ENCODE peak calls at places on chromosomes 4 and X, in six cellular contexts. H, T, O, X, Q and B are unnamed samples.

GRCh38 chr4:86560447-86560846 is 33.7 kb upstream of the PTPN13 start:
- DNase-seq in H (no peak), T (no peak), O (no peak), X (no peak), Q (no peak), B (no peak)

GRCh38 chr4:87555751-87556619 is 26.8 kb upstream of the SPARCL1 start:
- DNase-seq in H (no peak), T (no peak), O (peak; percentile 86), X (peak; percentile 36), Q (peak; percentile 58), B (peak; percentile 65)

GRCh38 chr4:36322921-36323354 is 41.5 kb downstream of the DTHD1 start:
- DNase-seq in H (no peak), T (no peak), O (no peak), X (no peak), Q (no peak), B (no peak)

GRCh38 chrX:136747003-136747986 is 33.4 kb downstream of the ARHGEF6 start:
- DNase-seq in H (no peak), T (no peak), O (no peak), X (no peak), Q (no peak), B (no peak)

GRCh38 chrX:120304241-120304640 is 7.0 kb downstream of the TMEM255A start:
- DNase-seq in H (no peak), T (no peak), O (no peak), X (no peak), Q (no peak), B (no peak)

GRCh38 chr4:79232555-79232954 is 93.3 kb downstream of the NAA11 start:
- DNase-seq in H (no peak), T (no peak), O (no peak), X (no peak), Q (peak; percentile 7), B (peak; percentile 44)

GRCh38 chr4:80840396-80840795 is 190.1 kb upstream of the BMP3 start:
- DNase-seq in H (no peak), T (no peak), O (peak; percentile 19), X (no peak), Q (no peak), B (peak; percentile 13)

GRCh38 chr4:162201673-162202072 is 37.9 kb upstream of the FSTL5 start:
- DNase-seq in H (no peak), T (no peak), O (peak; percentile 80), X (no peak), Q (no peak), B (peak; percentile 6)

GRCh38 chr4:10482913-10483312 is 25.7 kb upstream of the ZNF518B start:
- DNase-seq in H (no peak), T (no peak), O (no peak), X (no peak), Q (no peak), B (no peak)

GRCh38 chr4:61068745-61069144 is 131.4 kb upstream of the ADGRL3 start:
- DNase-seq in H (no peak), T (no peak), O (peak; percentile 62), X (no peak), Q (peak; percentile 15), B (peak; percentile 60)

GRCh38 chr4:52407545-52407944 is 251.6 kb downstream of the USP46 start:
- DNase-seq in H (peak; percentile 29), T (peak; percentile 20), O (no peak), X (peak; percentile 16), Q (no peak), B (no peak)

GRCh38 chrX:108811891-108812290 is 75.5 kb upstream of the IRS4 start:
- DNase-seq in H (no peak), T (peak; percentile 5), O (no peak), X (peak; percentile 43), Q (no peak), B (no peak)

GRCh38 chr4:74654230-74654681 is 140.1 kb downstream of the BTC start:
- DNase-seq in H (peak; percentile 96), T (peak; percentile 97), O (peak; percentile 67), X (no peak), Q (peak; percentile 43), B (no peak)

GRCh38 chrX:137166591-137166990 is 132.8 kb upstream of the GPR101 start:
- DNase-seq in H (no peak), T (no peak), O (no peak), X (no peak), Q (no peak), B (no peak)

GRCh38 chr4:62914758-62915157 is 1494.5 kb downstream of the TECRL start:
- DNase-seq in H (no peak), T (no peak), O (no peak), X (no peak), Q (no peak), B (no peak)

GRCh38 chrX:40392599-40392998 is 188.2 kb upstream of the ATP6AP2 start:
- DNase-seq in H (no peak), T (no peak), O (no peak), X (no peak), Q (no peak), B (no peak)

GRCh38 chr4:148056879-148057278 is 325.0 kb downstream of the ARHGAP10 start:
- DNase-seq in H (peak; percentile 6), T (no peak), O (peak; percentile 72), X (peak; percentile 99), Q (peak; percentile 77), B (peak; percentile 41)

GRCh38 chr4:39062499-39062898 is 467 bp downstream of the KLHL5 start:
- DNase-seq in H (no peak), T (no peak), O (no peak), X (no peak), Q (no peak), B (peak; percentile 29)

GRCh38 chr4:27009539-27009938 is 148.9 kb downstream of the STIM2 start:
- DNase-seq in H (no peak), T (no peak), O (peak; percentile 62), X (no peak), Q (peak; percentile 84), B (peak; percentile 70)

GRCh38 chrX:154334496-154334895 is 38.9 kb downstream of the TKTL1 start:
- DNase-seq in H (no peak), T (no peak), O (no peak), X (no peak), Q (no peak), B (no peak)

GRCh38 chr4:187090401-187090800 is 366.7 kb upstream of the FAT1 start:
- DNase-seq in H (no peak), T (no peak), O (peak; percentile 13), X (no peak), Q (peak; percentile 41), B (peak; percentile 25)

GRCh38 chr4:152536545-152537182 is 772 bp upstream of the FBXW7 start:
- DNase-seq in H (peak; percentile 7), T (peak; percentile 50), O (peak; percentile 33), X (peak; percentile 80), Q (peak; percentile 37), B (peak; percentile 65)

GRCh38 chrX:134423606-134424005 is 36.4 kb upstream of the HPRT1 start:
- DNase-seq in H (no peak), T (peak; percentile 3), O (peak; percentile 6), X (peak; percentile 64), Q (peak; percentile 47), B (peak; percentile 47)

GRCh38 chr4:175705407-175705806 is 106.7 kb downstream of the GPM6A start:
- DNase-seq in H (no peak), T (no peak), O (peak; percentile 59), X (no peak), Q (no peak), B (peak; percentile 21)

GRCh38 chr4:173191623-173192041 is 23.0 kb downstream of the GALNT7 start:
- DNase-seq in H (no peak), T (no peak), O (peak; percentile 60), X (no peak), Q (peak; percentile 52), B (peak; percentile 45)

GRCh38 chrX:41705680-41706374 is 17.1 kb downstream of the GPR34 start:
- DNase-seq in H (no peak), T (no peak), O (no peak), X (peak; percentile 53), Q (no peak), B (no peak)

GRCh38 chr4:5884804-5885203 is 8.1 kb downstream of the CRMP1 start:
- DNase-seq in H (no peak), T (no peak), O (no peak), X (peak; percentile 98), Q (no peak), B (no peak)

GRCh38 chrX:13721819-13722527 is 12.4 kb downstream of the TRAPPC2 start:
- DNase-seq in H (no peak), T (no peak), O (peak; percentile 47), X (peak; percentile 66), Q (peak; percentile 86), B (peak; percentile 71)
- H3K9ac ChIP-seq in H (no peak overlapping the region), T (no peak overlapping the region), O (no peak overlapping the region), X (no peak overlapping the region), Q (peak overlapping the region; percentile 53), B (no peak overlapping the region)

DNA sequence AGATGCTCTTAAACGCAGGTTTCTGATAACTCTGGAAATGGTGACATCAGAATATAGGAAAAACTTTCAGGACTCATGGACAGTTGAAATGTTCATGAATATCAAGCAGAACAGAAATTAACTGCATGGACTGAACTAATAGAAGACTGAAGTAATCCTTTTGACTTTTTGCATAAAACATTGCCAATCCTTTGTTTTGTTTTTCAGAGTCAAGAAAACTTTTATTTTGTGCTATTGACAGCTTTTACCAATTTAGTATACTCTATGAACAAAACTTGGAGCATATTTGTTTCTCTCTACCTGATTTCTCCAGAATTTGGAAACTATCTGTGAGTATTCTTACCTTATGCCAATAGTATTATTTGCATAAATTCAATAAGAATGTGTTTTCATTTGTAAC is 61.2 kb upstream of the HMX1 start:
- DNase-seq in H (no peak), T (no peak), O (no peak), X (no peak), Q (no peak), B (no peak)
- H3K9me3 ChIP-seq in H (no peaks in the 10 kb centered on the region), T (peaks cover 11% of the 10 kb centered on the region), O (no peaks in the 10 kb centered on the region), X (no peaks in the 10 kb centered on the region), Q (peaks cover 2% of the 10 kb centered on the region), B (peaks cover 13% of the 10 kb centered on the region)

GRCh38 chr4:169152104-169152503 is 118.7 kb downstream of the SH3RF1 start:
- DNase-seq in H (no peak), T (no peak), O (no peak), X (no peak), Q (no peak), B (no peak)

GRCh38 chr4:169151671-169152070 is 119.1 kb downstream of the SH3RF1 start:
- DNase-seq in H (no peak), T (no peak), O (peak; percentile 62), X (no peak), Q (peak; percentile 86), B (peak; percentile 66)

GRCh38 chr4:169152899-169153298 is 117.9 kb downstream of the SH3RF1 start:
- DNase-seq in H (no peak), T (no peak), O (no peak), X (no peak), Q (no peak), B (no peak)

GRCh38 chr4:169148851-169149250 is 121.9 kb downstream of the SH3RF1 start:
- DNase-seq in H (no peak), T (no peak), O (no peak), X (no peak), Q (no peak), B (no peak)

DNA sequence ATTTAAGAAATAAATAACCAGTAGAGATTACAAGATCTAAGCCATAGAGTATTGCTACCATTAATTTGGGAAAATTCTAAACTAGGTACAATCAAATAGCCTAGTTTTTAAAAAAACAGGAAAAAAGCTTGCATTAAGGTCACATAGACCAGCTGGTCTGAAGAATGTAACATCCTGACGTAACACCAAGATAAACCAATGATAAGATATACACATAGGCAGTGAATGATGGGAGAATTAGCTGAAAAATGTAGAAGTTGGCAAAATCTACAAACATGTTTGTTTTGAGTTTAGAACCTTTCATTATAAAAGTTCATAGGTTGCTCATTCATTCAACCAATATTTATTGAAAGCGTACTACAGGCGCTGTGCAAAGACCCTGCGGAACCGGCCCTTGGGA is 120.0 kb downstream of the SH3RF1 start:
- DNase-seq in H (no peak), T (no peak), O (no peak), X (no peak), Q (peak; percentile 56), B (no peak)
- H3K4me1 ChIP-seq in H (peaks cover 16% of the 10 kb centered on the region), T (no peaks in the 10 kb centered on the region), O (peaks cover 16% of the 10 kb centered on the region), X (no peaks in the 10 kb centered on the region), Q (peaks cover 20% of the 10 kb centered on the region), B (peaks cover 20% of the 10 kb centered on the region)

GRCh38 chr4:159052315-159052714 is 50.6 kb upstream of the RAPGEF2 start:
- DNase-seq in H (no peak), T (no peak), O (no peak), X (peak; percentile 66), Q (no peak), B (no peak)
- H3K9ac ChIP-seq in H (no peak overlapping the region), T (no peak overlapping the region), O (no peak overlapping the region), X (no peak overlapping the region), Q (no peak overlapping the region), B (no peak overlapping the region)